ENCODE peak calls at places on chromosomes 12 and 14, in seven cellular contexts. D, Q, N, Z, E, P and I are unnamed samples.

GRCh38 chr12:115407036-115407435 is 723.1 kb upstream of the TBX3 start:
- DNase-seq in N (no peak), D (no peak), P (no peak), Z (no peak), Q (no peak), E (no peak), I (no peak)

GRCh38 chr12:111274820-111275219 is 94.1 kb downstream of the PHETA1 start:
- DNase-seq in D (peak; percentile 22), N (peak; percentile 61), Q (no peak), Z (no peak), E (no peak), P (no peak), I (no peak)

GRCh38 chr14:96105921-96106441 is 66.8 kb downstream of the C14orf132 start:
- DNase-seq in Q (no peak), P (no peak), Z (no peak), E (no peak), D (peak; percentile 53), N (no peak), I (no peak)

GRCh38 chr14:50821471-50822464 is 9.2 kb downstream of the NIN start:
- DNase-seq in Q (peak; percentile 62), P (no peak), N (peak; percentile 55), Z (no peak), D (peak; percentile 53), E (no peak), I (no peak)

GRCh38 chr12:111838353-111838752 is 3.7 kb upstream of the MAPKAPK5 start:
- DNase-seq in E (no peak), N (no peak), Q (no peak), Z (no peak), P (no peak), D (no peak), I (no peak)

GRCh38 chr14:63277784-63278183 is 41.0 kb downstream of the GPHB5 start:
- DNase-seq in Z (no peak), P (no peak), Q (no peak), N (no peak), E (no peak), D (no peak), I (no peak)

GRCh38 chr14:102055181-102055901 is 31.5 kb downstream of the HSP90AA1 start:
- DNase-seq in Z (peak; percentile 98), P (no peak), Q (no peak), N (peak; percentile 71), D (peak; percentile 82), E (no peak), I (no peak)

GRCh38 chr14:87979689-87980088 is 13.3 kb downstream of the GALC start:
- DNase-seq in Q (no peak), D (no peak), P (no peak), E (no peak), N (no peak), Z (no peak), I (no peak)

GRCh38 chr12:16726879-16727278 is 120.9 kb upstream of the LMO3 start:
- DNase-seq in D (no peak), N (no peak), Q (no peak), E (no peak), Z (no peak), P (no peak), I (no peak)

GRCh38 chr14:93185333-93185688 is 194 bp downstream of the LYSET start:
- DNase-seq in D (no peak), E (no peak), Q (no peak), P (no peak), Z (no peak), N (no peak), I (no peak)

GRCh38 chr14:93186461-93186860 is 1.3 kb downstream of the LYSET start:
- DNase-seq in Z (no peak), Q (no peak), D (no peak), E (no peak), N (no peak), P (no peak), I (no peak)

GRCh38 chr14:93186961-93187360 is 1.8 kb downstream of the LYSET start:
- DNase-seq in N (no peak), E (no peak), P (no peak), D (no peak), Q (no peak), Z (no peak), I (no peak)

GRCh38 chr14:93183596-93184317 is 940 bp downstream of the MOAP1 start:
- DNase-seq in P (no peak), E (no peak), Z (no peak), D (no peak), Q (no peak), N (no peak), I (no peak)

DNA sequence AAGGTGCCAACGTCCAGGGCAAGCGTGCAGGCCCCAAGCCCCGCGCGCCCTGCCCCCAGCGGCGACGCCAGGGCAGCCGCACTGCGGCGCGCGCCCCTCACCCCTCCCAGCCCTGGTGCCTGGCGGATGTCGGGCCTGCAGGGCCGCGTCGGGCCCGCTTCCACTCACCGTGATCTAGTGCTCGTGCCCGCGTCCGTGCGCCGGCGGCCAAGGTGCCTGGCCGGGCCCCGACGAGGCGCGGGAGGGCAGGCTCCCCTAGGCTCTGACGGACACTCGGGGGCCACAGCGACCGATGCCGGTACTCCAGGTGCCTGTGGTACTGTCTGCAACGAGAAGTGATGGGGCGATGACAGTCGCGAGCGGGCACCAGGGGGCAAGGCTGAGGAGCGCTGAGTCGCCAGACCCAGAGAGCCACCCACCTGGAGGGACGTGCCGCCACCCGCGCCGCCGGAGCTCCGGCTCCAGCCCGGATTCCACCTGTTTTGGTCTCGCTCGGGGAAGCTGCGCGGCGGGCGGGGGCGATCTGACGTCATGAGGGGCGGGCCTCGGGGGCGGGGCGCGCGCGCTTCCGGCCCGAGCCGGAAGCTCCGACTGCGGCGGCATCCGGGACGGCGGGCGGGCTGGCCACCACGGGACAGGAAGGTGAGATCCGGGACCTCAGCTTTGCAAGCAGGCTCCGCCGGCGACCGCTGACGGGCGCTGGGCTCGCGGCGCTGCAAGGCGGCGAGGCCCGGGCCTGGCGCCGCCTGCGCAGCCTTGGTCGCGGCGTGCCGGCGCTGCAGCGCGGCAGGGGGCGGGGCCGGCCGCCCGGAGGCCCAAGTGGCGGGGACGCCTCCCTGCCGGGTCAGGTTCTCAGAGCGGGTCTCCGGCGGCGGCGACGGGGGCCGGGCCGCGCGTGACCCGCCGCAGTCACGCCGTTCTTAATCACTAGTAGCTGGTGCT is at the start of the genes LYSET and MOAP1:
- DNase-seq in D (peak; percentile 87), E (peak; percentile 88), Q (peak; percentile 91), P (peak; percentile 77), Z (peak; percentile 74), N (peak; percentile 94), I (peak; percentile 53)
- TF ChIP-seq CTCF in D (peak; percentile 30), E (peak; percentile 10), Q (peak; percentile 29), P (no peak), Z (no peak), N (no peak), I (peak; percentile 11)

GRCh38 chr12:32399045-32399372 is 349 bp upstream of the FGD4 start:
- DNase-seq in P (no peak), E (no peak), Z (no peak), D (no peak), Q (no peak), N (no peak), I (no peak)

GRCh38 chr12:32400866-32401265 is 1.5 kb downstream of the FGD4 start:
- DNase-seq in P (no peak), D (no peak), N (no peak), Q (no peak), Z (peak; percentile 44), E (no peak), I (no peak)

GRCh38 chr12:32397703-32398102 is 1.7 kb upstream of the FGD4 start:
- DNase-seq in Q (no peak), E (no peak), Z (no peak), N (peak; percentile 70), P (no peak), D (no peak), I (no peak)

GRCh38 chr12:32400114-32400672 is 835 bp downstream of the FGD4 start:
- DNase-seq in E (no peak), Q (no peak), Z (peak; percentile 43), D (peak; percentile 62), P (no peak), N (peak; percentile 77), I (no peak)

DNA sequence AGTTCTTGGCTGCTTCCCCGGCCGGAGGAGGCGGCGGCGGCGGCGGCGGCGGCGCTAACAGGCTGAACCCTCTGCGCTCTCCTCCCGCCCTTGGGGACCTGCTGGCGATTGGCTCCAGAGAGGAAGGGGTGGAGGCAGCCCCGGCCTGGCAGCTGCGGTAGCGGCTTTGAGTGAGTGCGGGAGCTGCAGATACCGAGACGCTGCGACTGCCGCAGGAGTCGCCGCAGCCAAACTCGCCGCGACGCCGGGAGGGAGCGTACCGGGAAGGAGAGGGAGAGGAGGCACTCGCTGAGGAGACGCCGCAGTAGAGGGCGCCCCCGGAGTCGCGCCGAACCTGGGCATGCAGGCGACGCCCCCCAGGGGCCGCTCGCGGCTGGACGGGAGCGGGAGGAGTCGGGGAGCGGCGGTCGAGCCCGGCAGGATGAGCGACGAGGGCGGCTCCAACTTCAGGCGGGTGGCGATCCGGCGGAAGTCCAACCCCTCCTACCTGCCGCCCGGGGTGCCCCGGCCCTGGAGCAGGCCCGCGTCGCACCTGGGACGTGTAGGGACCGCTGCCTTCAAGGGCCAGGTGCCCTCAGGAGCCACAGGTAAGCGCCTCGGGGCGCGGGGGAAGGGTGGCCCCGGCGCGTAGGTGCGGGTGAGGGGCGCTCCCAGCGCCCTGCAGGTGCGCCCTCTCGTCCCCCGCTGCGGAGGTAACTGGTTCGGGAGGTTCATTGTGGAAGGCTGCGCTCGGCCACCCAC is at the start of gene FGD4:
- DNase-seq in N (peak; percentile 92), P (peak; percentile 67), Z (peak; percentile 88), Q (peak; percentile 18), E (peak; percentile 87), D (peak; percentile 92), I (peak; percentile 36)
- TF ChIP-seq CTCF in N (peak; percentile 69), P (no peak), Z (peak; percentile 55), Q (no peak), E (peak; percentile 41), D (peak; percentile 55), I (no peak)

GRCh38 chr12:100346660-100347059 is 10.2 kb upstream of the SLC17A8 start:
- DNase-seq in Z (no peak), P (no peak), E (no peak), D (no peak), Q (no peak), N (no peak), I (no peak)

GRCh38 chr12:100345020-100345767 is 11.7 kb upstream of the SLC17A8 start:
- DNase-seq in N (no peak), Q (no peak), D (no peak), Z (no peak), P (no peak), E (no peak), I (no peak)

DNA sequence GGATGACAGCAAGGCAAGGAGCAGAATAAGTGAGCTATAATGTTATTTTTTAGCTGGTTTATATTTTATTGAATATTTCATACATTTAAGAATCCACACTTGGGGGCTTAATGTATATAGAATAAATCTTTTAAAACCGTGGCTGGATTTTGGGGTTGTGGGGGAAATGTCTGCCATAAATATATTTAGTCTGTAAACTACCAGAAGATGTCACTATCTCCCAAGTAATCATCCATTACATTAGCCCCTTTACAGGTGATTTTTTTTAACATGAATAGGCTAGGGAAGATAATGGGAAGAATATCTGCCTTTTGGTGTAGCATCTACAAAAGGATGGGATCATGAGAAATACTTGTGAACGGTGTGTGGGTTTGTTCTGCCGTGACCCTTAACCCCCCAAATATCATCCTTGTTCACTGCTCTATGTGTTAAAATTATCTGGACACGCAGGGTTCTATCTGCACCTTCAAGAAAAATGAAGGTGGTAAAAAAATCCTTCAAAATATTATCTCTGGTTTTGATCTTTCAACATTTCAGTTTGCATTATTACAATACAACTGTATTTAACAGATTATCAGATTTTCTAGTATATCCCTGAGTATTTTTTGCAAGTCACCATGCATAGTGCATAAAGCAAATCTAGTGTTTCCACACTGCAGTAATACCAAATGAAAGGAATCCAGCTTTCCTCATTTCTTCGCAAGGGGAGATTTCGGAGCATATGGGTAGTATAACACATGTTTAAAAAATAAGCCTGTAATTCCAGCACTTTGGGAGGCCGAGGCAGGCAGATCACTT is 8.0 kb upstream of the SLC17A8 start:
- DNase-seq in Q (no peak), D (peak; percentile 30), N (peak; percentile 75), P (no peak), Z (no peak), E (no peak), I (no peak)
- TF ChIP-seq CTCF in Q (no peak), D (no peak), N (peak; percentile 65), P (peak; percentile 18), Z (peak; percentile 65), E (peak; percentile 37), I (no peak)

GRCh38 chr12:132163911-132164288 is 19.6 kb downstream of the NOC4L start:
- DNase-seq in Q (no peak), E (no peak), D (no peak), Z (no peak), N (no peak), P (no peak), I (no peak)
- TF ChIP-seq CTCF in Q (no peak), E (no peak), D (no peak), Z (no peak), N (peak; percentile 16), P (peak; percentile 74), I (no peak)